ENCODE peak calls at places on chromosomes 13 and 19, in four cellular contexts. F, E, M and N are unnamed samples.

GRCh38 chr19:50333737-50334617 is 4.8 kb upstream of the KCNC3 start:
- DNase-seq in M (peak; percentile 6), E (peak; percentile 92), F (peak; percentile 60), N (no peak)

GRCh38 chr19:49224856-49225255 is 67.3 kb downstream of the TRPM4 start:
- DNase-seq in E (peak; percentile 88), F (peak; percentile 80), M (peak; percentile 13), N (no peak)

GRCh38 chr19:40609561-40610395 is 8.6 kb downstream of the LTBP4 start:
- DNase-seq in E (peak; percentile 94), M (peak; percentile 60), F (peak; percentile 68), N (peak; percentile 79)

GRCh38 chr13:24127116-24127631 is 33.3 kb upstream of the SPATA13 start:
- DNase-seq in F (no peak), E (peak; percentile 47), M (peak; percentile 6), N (no peak)

GRCh38 chr19:8302357-8302691 is 5.8 kb downstream of the CD320 start:
- DNase-seq in M (no peak), E (no peak), F (no peak), N (no peak)

GRCh38 chr13:76696370-76696769 is 189.8 kb downstream of the KCTD12 start:
- DNase-seq in E (no peak), M (no peak), F (no peak), N (no peak)

GRCh38 chr13:91572944-91573535 is 174.6 kb downstream of the GPC5 start:
- DNase-seq in F (no peak), M (no peak), E (no peak), N (no peak)

GRCh38 chr13:43300817-43301216 is 277.4 kb downstream of the DNAJC15 start:
- DNase-seq in M (peak; percentile 74), E (no peak), F (no peak), N (no peak)

GRCh38 chr19:29795461-29795860 is 16.3 kb upstream of the CCNE1 start:
- DNase-seq in E (no peak), F (no peak), M (no peak), N (no peak)

GRCh38 chr19:48645652-48646191 is at the start of gene CA11:
- DNase-seq in E (no peak), F (no peak), M (no peak), N (no peak)

GRCh38 chr19:10593820-10594637 is 6.9 kb upstream of the AP1M2 start:
- DNase-seq in E (no peak), M (no peak), F (no peak), N (no peak)

GRCh38 chr19:2986951-2987491 is 9.7 kb downstream of the TLE6 start:
- DNase-seq in F (no peak), M (no peak), E (no peak), N (no peak)

GRCh38 chr13:30108913-30109237 is 198.5 kb downstream of the KATNAL1 start:
- DNase-seq in E (no peak), M (no peak), F (no peak), N (no peak)

GRCh38 chr13:109160887-109161669 is 531.7 kb downstream of the MYO16 start:
- DNase-seq in F (no peak), E (no peak), M (no peak), N (no peak)

GRCh38 chr13:23699271-23699670 is 129.1 kb downstream of the TNFRSF19 start:
- DNase-seq in M (no peak), F (no peak), E (no peak), N (no peak)

GRCh38 chr19:18340237-18340989 is at the start of gene PGPEP1:
- DNase-seq in E (peak; percentile 51), F (peak; percentile 26), M (no peak), N (no peak)

GRCh38 chr19:281992-282391 is 9.2 kb downstream of the PLPP2 start:
- DNase-seq in M (no peak), E (no peak), F (no peak), N (no peak)

GRCh38 chr13:111345682-111346081 is 25.2 kb downstream of the TEX29 start:
- DNase-seq in E (no peak), F (no peak), M (no peak), N (no peak)

GRCh38 chr19:21092107-21092506 is 10.1 kb downstream of the ZNF714 start:
- DNase-seq in M (peak; percentile 38), F (no peak), E (no peak), N (no peak)

GRCh38 chr13:25874907-25875306 is 176.9 kb downstream of the SHISA2 start:
- DNase-seq in F (no peak), E (peak; percentile 96), M (no peak), N (no peak)

GRCh38 chr13:89380101-89380500 is 1708.9 kb downstream of the SLITRK5 start:
- DNase-seq in E (no peak), M (no peak), F (no peak), N (no peak)